ENCODE peak calls at places on chromosomes 11 and 22, in seven cellular contexts. V is cortex of kidney; N is Calu3; B is activated CD8-positive, alpha-beta memory T cell treated with anti-CD3 and anti-CD28 coated beads, Interleukin-2, amount 50 U/mL, for 48 hours; W is putamen; M is mucosa of descending colon; U is activated T-helper 1 cell treated with anti-CD3 and anti-CD28 coated beads, Interleukin-12 subunit alpha, Interleukin-12 subunit beta, Interleukin-2, Interleukin-4 antibody, amounts not matched to agents 30 ng/mL and 10 ng/mL and 1 ng/mL, durations not matched to agents 14 hours and 24 hours and 36 hours. A is an unnamed sample.

GRCh38 chr11:13000721-13001120 is 8.4 kb upstream of the RASSF10 start:
- DNase-seq in V (no peak), N (no peak), B (no peak), W (no peak), M (no peak), U (no peak), A (no peak)

GRCh38 chr11:67373916-67374570 is 645 bp upstream of the CLCF1 start:
- DNase-seq in V (no peak), N (peak), B (no peak), W (no peak), M (peak), U (peak), A (peak)

GRCh38 chr11:85665756-85666155 is 827 bp upstream of the CREBZF start:
- DNase-seq in V (no peak), N (no peak), B (no peak), W (no peak), M (no peak), U (no peak), A (no peak)

GRCh38 chr11:32464078-32464477 is 28.7 kb upstream of the WT1 start:
- DNase-seq in V (no peak), N (no peak), B (no peak), W (no peak), M (no peak), U (no peak), A (no peak)

GRCh38 chr11:31045335-31045734 is 324.2 kb downstream of the DCDC1 start:
- DNase-seq in V (no peak), N (no peak), B (no peak), W (no peak), M (no peak), U (no peak), A (no peak)

GRCh38 chr22:33006220-33006954 is 51.8 kb downstream of the SYN3 start:
- DNase-seq in V (no peak), N (peak), B (no peak), W (no peak), M (no peak), U (no peak), A (no peak)

GRCh38 chr11:70637949-70638598 is 239.7 kb downstream of the CTTN start:
- DNase-seq in V (no peak), N (no peak), B (no peak), W (peak), M (no peak), U (no peak), A (no peak)

GRCh38 chr11:61369372-61370348 is 7.5 kb downstream of the TMEM138 start:
- DNase-seq in V (no peak), N (no peak), B (no peak), W (no peak), M (peak), U (no peak), A (peak)

GRCh38 chr11:30474151-30474954 is 111.8 kb downstream of the MPPED2 start:
- DNase-seq in V (no peak), N (no peak), B (no peak), W (no peak), M (no peak), U (no peak), A (no peak)

GRCh38 chr22:22593964-22594656 is 35.0 kb upstream of the PRAME start:
- DNase-seq in V (no peak), N (peak), B (peak), W (no peak), M (no peak), U (peak), A (peak)

GRCh38 chr11:85756401-85757200 is 54.3 kb downstream of the SYTL2 start:
- DNase-seq in V (no peak), N (no peak), B (no peak), W (peak), M (no peak), U (no peak), A (no peak)

GRCh38 chr11:111938687-111939160 is 1.6 kb downstream of the DIXDC1 start:
- DNase-seq in V (no peak), N (no peak), B (peak), W (no peak), M (no peak), U (peak), A (peak)

GRCh38 chr22:16562711-16563554 is 29.7 kb downstream of the CCT8L2 start:
- DNase-seq in V (no peak), N (no peak), B (no peak), W (no peak), M (no peak), U (no peak), A (no peak)